ENCODE peak calls at places on chromosome X, in ten cellular contexts. Q is K562, T is H1, M is stomach, F is suprapubic skin, P is transverse colon, E is upper lobe of left lung, D is spleen, I is Panc1, N is sigmoid colon. O is an unnamed sample.

GRCh38 chrX:134528936-134529335 is 69.0 kb downstream of the HPRT1 start:
- DNase-seq in Q (no peak), T (no peak), M (no peak), F (no peak), P (no peak), E (no peak), D (no peak), I (no peak), N (no peak), O (no peak)

GRCh38 chrX:65697173-65697572 is 29.7 kb downstream of the MSN start:
- DNase-seq in Q (no peak), T (no peak), M (no peak), F (no peak), P (no peak), E (no peak), D (no peak), I (no peak), N (no peak), O (no peak)

GRCh38 chrX:31038585-31039326 is 33.1 kb downstream of the FTHL17 start:
- DNase-seq in Q (peak; percentile 9), T (peak; percentile 40), M (peak; percentile 33), F (no peak), P (peak; percentile 9), E (no peak), D (no peak), I (no peak), N (no peak), O (no peak)

GRCh38 chrX:152038798-152039197 is 64.3 kb upstream of the GABRE start:
- DNase-seq in Q (no peak), T (no peak), M (no peak), F (no peak), P (no peak), E (no peak), D (no peak), I (no peak), N (no peak), O (no peak)

GRCh38 chrX:38861489-38861888 is 60.2 kb downstream of the MID1IP1 start:
- DNase-seq in Q (no peak), T (no peak), M (no peak), F (no peak), P (no peak), E (no peak), D (no peak), I (no peak), N (no peak), O (no peak)

GRCh38 chrX:15314472-15314871 is 968 bp downstream of the ASB11 start:
- DNase-seq in Q (no peak), T (no peak), M (no peak), F (no peak), P (no peak), E (no peak), D (no peak), I (no peak), N (no peak), O (no peak)

GRCh38 chrX:115592997-115593734 is 32.2 kb downstream of the PLS3 start:
- DNase-seq in Q (no peak), T (no peak), M (no peak), F (no peak), P (no peak), E (no peak), D (no peak), I (no peak), N (no peak), O (no peak)

GRCh38 chrX:107684956-107685385 is 56.7 kb downstream of the PRPS1 start:
- DNase-seq in Q (peak; percentile 75), T (no peak), M (peak; percentile 91), F (peak; percentile 85), P (peak; percentile 60), E (no peak), D (peak; percentile 85), I (no peak), N (peak; percentile 90), O (peak; percentile 93)

GRCh38 chrX:122850326-122850725 is 333.8 kb upstream of the GRIA3 start:
- DNase-seq in Q (no peak), T (no peak), M (no peak), F (no peak), P (no peak), E (no peak), D (no peak), I (no peak), N (no peak), O (no peak)

DNA sequence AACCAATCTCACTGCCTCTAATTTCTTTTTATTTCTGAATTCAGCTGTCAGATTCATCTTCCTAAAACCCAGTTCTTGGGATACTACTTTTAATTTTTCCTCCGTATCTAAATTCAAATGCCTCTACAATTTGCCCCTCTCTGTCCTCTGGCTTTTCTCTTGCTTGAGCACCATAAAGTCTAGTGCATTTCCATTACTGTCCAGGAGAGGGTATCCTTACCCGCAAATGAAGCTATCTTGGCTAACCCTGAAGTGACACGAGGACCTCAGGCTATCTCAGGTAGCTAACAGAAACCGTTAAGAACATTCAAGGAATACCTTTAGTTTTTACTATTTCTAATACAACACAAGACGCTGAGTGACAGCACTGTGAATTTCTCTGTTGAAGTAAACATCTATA is 49.4 kb upstream of the PRR32 start:
- DNase-seq in Q (peak; percentile 15), T (no peak), M (no peak), F (no peak), P (no peak), E (no peak), D (no peak), I (peak; percentile 8), N (no peak), O (no peak)
- TF ChIP-seq CTCF in Q (peak; percentile 6), T (peak; percentile 58), M (no peak), F (no peak), P (no peak), E (peak; percentile 18), D (peak; percentile 17), I (peak; percentile 65), N (peak; percentile 37), O (no peak)

DNA sequence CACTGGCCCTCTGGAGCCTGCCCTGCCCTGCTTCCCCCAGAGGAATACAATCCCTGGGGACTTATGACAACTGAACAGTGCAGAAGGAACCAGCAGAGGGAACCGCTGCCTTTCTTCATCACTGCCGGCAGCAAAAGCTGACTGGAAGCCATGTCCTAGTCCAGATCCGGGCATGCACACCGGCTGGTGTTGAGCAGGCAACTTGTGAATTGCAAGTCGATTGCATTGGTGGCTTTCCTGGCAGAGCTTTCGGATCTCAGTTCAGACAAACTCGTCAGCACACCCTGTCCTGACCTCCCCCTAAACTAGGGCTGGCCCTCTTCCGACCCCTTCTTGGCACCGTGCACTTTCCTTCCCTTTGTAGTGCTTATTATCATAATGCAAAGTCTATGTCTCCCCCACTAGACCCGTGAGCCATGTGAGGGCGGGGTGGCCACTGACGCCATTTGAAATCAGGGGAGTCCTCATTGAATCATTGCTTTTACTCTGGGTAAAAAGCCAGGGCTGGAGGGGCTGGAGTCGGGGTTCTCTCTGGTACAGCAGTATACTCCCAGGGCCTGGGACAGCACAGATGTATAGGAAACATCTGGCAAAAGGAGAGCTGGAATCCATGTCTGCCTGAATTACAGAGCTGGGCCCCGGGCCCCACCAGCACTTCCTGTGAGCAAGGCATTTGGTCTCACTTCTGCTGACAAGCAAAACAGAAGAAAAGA is 1.8 kb downstream of the ARHGAP4 start:
- DNase-seq in Q (no peak), T (no peak), M (peak; percentile 44), F (no peak), P (peak; percentile 45), E (no peak), D (peak; percentile 88), I (no peak), N (no peak), O (no peak)
- TF ChIP-seq POLR2AphosphoS5 in Q (no peak), T (no peak), M (no peak), F (no peak), P (no peak), E (peak; percentile 68), D (peak; percentile 50), I (no peak), N (no peak), O (peak; percentile 19)

DNA sequence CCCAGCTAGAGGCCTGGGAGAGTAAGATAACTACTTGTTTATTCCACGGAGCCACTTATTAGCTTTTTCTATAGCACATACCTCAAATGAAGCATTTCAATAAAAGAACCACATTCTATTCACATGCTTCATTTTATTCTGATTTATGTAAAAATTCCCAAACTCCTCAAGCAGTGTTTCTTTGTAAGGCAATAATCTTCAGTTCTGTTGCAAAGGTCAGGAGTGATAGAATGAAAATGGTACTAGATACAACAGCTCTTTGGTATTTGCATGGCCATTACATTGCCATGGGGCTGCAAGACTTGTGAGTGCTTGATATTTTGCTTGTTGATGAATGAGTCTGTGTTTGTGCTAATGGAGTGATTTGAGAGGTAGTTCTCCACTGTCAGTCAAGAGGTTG is 39.4 kb downstream of the AR start:
- DNase-seq in Q (no peak), T (no peak), M (no peak), F (no peak), P (no peak), E (no peak), D (no peak), I (no peak), N (no peak), O (no peak)
- H3K27ac ChIP-seq in Q (no peak overlapping the region), T (no peak overlapping the region), M (no peak overlapping the region), F (no peak overlapping the region), P (no peak overlapping the region), E (no peak overlapping the region), D (no peak overlapping the region), I (no peak overlapping the region), N (no peak overlapping the region), O (no peak overlapping the region)

GRCh38 chrX:10133980-10134676 is 22.6 kb upstream of the CLCN4 start:
- DNase-seq in Q (peak; percentile 15), T (no peak), M (no peak), F (no peak), P (no peak), E (no peak), D (no peak), I (no peak), N (peak; percentile 22), O (no peak)

GRCh38 chrX:10129229-10129628 is 27.5 kb upstream of the CLCN4 start:
- DNase-seq in Q (no peak), T (no peak), M (no peak), F (no peak), P (no peak), E (no peak), D (no peak), I (no peak), N (no peak), O (no peak)

GRCh38 chrX:10126834-10127233 is 29.9 kb upstream of the CLCN4 start:
- DNase-seq in Q (no peak), T (no peak), M (no peak), F (no peak), P (no peak), E (no peak), D (no peak), I (no peak), N (no peak), O (no peak)

GRCh38 chrX:10128386-10128785 is 28.4 kb upstream of the CLCN4 start:
- DNase-seq in Q (no peak), T (no peak), M (no peak), F (no peak), P (no peak), E (no peak), D (no peak), I (no peak), N (no peak), O (no peak)

DNA sequence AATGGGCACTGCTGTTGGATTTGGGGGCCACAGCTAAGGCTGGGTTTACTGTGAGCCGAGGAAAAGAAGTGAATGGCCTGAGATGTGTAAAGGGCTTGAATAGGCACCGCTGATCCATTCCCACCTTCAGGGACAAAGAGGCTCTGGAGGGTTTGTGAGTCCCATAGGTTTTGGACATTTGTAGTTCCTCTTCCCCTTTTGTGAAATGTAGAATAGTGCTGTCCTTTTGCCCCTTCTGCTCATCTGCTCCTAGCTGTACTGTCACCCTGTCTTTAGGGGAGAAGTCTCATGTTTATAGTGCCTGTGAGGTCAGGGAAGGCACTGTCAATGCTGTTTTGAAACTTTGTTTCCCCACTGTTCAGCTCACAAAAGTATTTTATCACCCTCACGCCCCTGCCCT is 26.4 kb upstream of the CLCN4 start:
- DNase-seq in Q (no peak), T (no peak), M (no peak), F (no peak), P (no peak), E (no peak), D (no peak), I (no peak), N (no peak), O (no peak)
- TF ChIP-seq CTCF in Q (no peak), T (no peak), M (no peak), F (no peak), P (no peak), E (no peak), D (no peak), I (no peak), N (no peak), O (no peak)